ENCODE peak calls at places on chromosomes 4 and X, in four cellular contexts. S is H1, L is PC-3, T is neuronal stem cell. Z is an unnamed sample. For H3K4me1, the result is how much of the 10 kb centered on the place peaks cover.

GRCh38 chr4:39505581-39505980 is 21.7 kb downstream of the UGDH start:
- DNase-seq in T (no peak), L (no peak), S (no peak), Z (no peak)

GRCh38 chrX:76796311-76796710 is 368.8 kb downstream of the MAGEE1 start:
- DNase-seq in S (no peak), T (no peak), L (peak), Z (no peak)

GRCh38 chrX:49840679-49841078 is 11.6 kb downstream of the PAGE4 start:
- DNase-seq in T (peak), L (peak), S (peak), Z (peak)

GRCh38 chr4:182653596-182653995 is 263.6 kb downstream of the DCTD start:
- DNase-seq in T (no peak), S (no peak), L (no peak), Z (peak)

GRCh38 chrX:12076046-12076445 is 62.2 kb upstream of the FRMPD4 start:
- DNase-seq in T (no peak), S (no peak), L (peak), Z (no peak)

GRCh38 chr4:54062392-54062791 is 2.0 kb downstream of the CHIC2 start:
- DNase-seq in S (no peak), L (no peak), T (no peak), Z (no peak)

GRCh38 chrX:41449615-41450014 is 2.5 kb downstream of the NYX start:
- DNase-seq in L (peak), T (no peak), S (no peak), Z (peak)

GRCh38 chr4:83075696-83076095 is 38.8 kb downstream of the PLAC8 start:
- DNase-seq in L (peak), S (no peak), T (no peak), Z (peak)

GRCh38 chrX:76454456-76454927 is 27.0 kb downstream of the MAGEE1 start:
- DNase-seq in T (no peak), S (peak), L (peak), Z (peak)

GRCh38 chr4:169024762-169025161 is 14.7 kb upstream of the CBR4 start:
- DNase-seq in T (no peak), S (no peak), L (peak), Z (peak)

GRCh38 chrX:16606142-16606720 is 43.7 kb upstream of the S100G start:
- DNase-seq in L (no peak), S (no peak), T (no peak), Z (no peak)

GRCh38 chrX:3501833-3502535 is 155.5 kb upstream of the MXRA5 start:
- DNase-seq in T (no peak), S (no peak), L (no peak), Z (no peak)

GRCh38 chrX:2497961-2498780 is 2.6 kb downstream of the DHRSX start:
- DNase-seq in S (no peak), L (no peak), T (no peak), Z (peak)

GRCh38 chr4:183429489-183429888 is 14.9 kb upstream of the CDKN2AIP start:
- DNase-seq in S (no peak), L (no peak), T (no peak), Z (no peak)

GRCh38 chrX:120358687-120359086 is 3.2 kb upstream of the ATP1B4 start:
- DNase-seq in L (peak), T (no peak), S (no peak), Z (no peak)

GRCh38 chr4:122827899-122828601 is 1.4 kb downstream of the FGF2 start:
- DNase-seq in L (peak), T (peak), S (peak), Z (peak)

GRCh38 chr4:10022346-10023049 is 1.2 kb upstream of the SLC2A9 start:
- DNase-seq in L (no peak), T (no peak), S (no peak), Z (no peak)

GRCh38 chr4:6190486-6190885 is 9.9 kb downstream of the JAKMIP1 start:
- DNase-seq in T (no peak), S (no peak), L (no peak), Z (no peak)

GRCh38 chr4:6188687-6189305 is 11.6 kb downstream of the JAKMIP1 start:
- DNase-seq in T (no peak), L (no peak), S (no peak), Z (no peak)

GRCh38 chr4:6191448-6192130 is 8.8 kb downstream of the JAKMIP1 start:
- DNase-seq in L (no peak), T (no peak), S (no peak), Z (no peak)

GRCh38 chr4:6192245-6192644 is 8.1 kb downstream of the JAKMIP1 start:
- DNase-seq in S (no peak), L (peak), T (no peak), Z (no peak)

GRCh38 chr4:6189511-6189910 is 10.8 kb downstream of the JAKMIP1 start:
- DNase-seq in L (no peak), S (no peak), T (no peak), Z (no peak)
- H3K4me2 ChIP-seq in L (no peak), S (no peak), T (no peak), Z (no peak)

GRCh38 chr4:102599455-102599854 is 98.3 kb downstream of the NFKB1 start:
- DNase-seq in T (no peak), L (no peak), S (no peak), Z (no peak)

GRCh38 chr4:102599887-102600286 is 98.7 kb downstream of the NFKB1 start:
- DNase-seq in L (no peak), T (no peak), S (no peak), Z (no peak)

GRCh38 chr4:102600689-102601088 is 99.5 kb downstream of the NFKB1 start:
- DNase-seq in L (no peak), S (no peak), T (no peak), Z (no peak)

GRCh38 chr4:102598759-102599379 is 97.7 kb downstream of the NFKB1 start:
- DNase-seq in L (peak), T (no peak), S (no peak), Z (no peak)

GRCh38 chr4:102598102-102598758 is 97.1 kb downstream of the NFKB1 start:
- DNase-seq in T (no peak), L (no peak), S (no peak), Z (no peak)
- H3K4me1 ChIP-seq in T (under half), L (under half), S (under half), Z (under half)

GRCh38 chr4:8580321-8581093 is at the start of gene GPR78:
- DNase-seq in S (peak), L (peak), T (peak), Z (peak)
- H3K27ac ChIP-seq in S (no peak), L (no peak), T (no peak), Z (no peak)

GRCh38 chrX:40147399-40148188 is 49.8 kb upstream of the BCOR start:
- DNase-seq in T (no peak), L (no peak), S (peak), Z (no peak)

GRCh38 chrX:40150503-40150902 is 52.7 kb upstream of the BCOR start:
- DNase-seq in S (no peak), T (no peak), L (peak), Z (no peak)

GRCh38 chrX:40148439-40149285 is 50.9 kb upstream of the BCOR start:
- DNase-seq in T (no peak), L (peak), S (peak), Z (peak)

GRCh38 chrX:40148189-40148438 is 50.4 kb upstream of the BCOR start:
- DNase-seq in L (no peak), T (no peak), S (peak), Z (no peak)

GRCh38 chrX:40149286-40150175 is 51.8 kb upstream of the BCOR start:
- DNase-seq in T (no peak), L (no peak), S (peak), Z (no peak)
- H3K4me2 ChIP-seq in T (no peak), L (peak), S (peak), Z (peak)

GRCh38 chr4:86840858-86841257 is 8.3 kb downstream of the SLC10A6 start:
- DNase-seq in L (no peak), T (no peak), S (no peak), Z (no peak)

GRCh38 chr4:86845593-86845992 is 3.6 kb downstream of the SLC10A6 start:
- DNase-seq in L (no peak), S (no peak), T (no peak), Z (peak)

GRCh38 chr4:86837651-86838050 is 11.5 kb downstream of the SLC10A6 start:
- DNase-seq in T (no peak), S (no peak), L (no peak), Z (no peak)

GRCh38 chr4:86838141-86838540 is 11.0 kb downstream of the SLC10A6 start:
- DNase-seq in L (no peak), S (no peak), T (no peak), Z (no peak)

GRCh38 chr4:86841309-86841708 is 7.9 kb downstream of the SLC10A6 start:
- DNase-seq in S (no peak), T (no peak), L (peak), Z (no peak)
- H3K4me1 ChIP-seq in S (under half), T (under half), L (under half), Z (under half)

DNA sequence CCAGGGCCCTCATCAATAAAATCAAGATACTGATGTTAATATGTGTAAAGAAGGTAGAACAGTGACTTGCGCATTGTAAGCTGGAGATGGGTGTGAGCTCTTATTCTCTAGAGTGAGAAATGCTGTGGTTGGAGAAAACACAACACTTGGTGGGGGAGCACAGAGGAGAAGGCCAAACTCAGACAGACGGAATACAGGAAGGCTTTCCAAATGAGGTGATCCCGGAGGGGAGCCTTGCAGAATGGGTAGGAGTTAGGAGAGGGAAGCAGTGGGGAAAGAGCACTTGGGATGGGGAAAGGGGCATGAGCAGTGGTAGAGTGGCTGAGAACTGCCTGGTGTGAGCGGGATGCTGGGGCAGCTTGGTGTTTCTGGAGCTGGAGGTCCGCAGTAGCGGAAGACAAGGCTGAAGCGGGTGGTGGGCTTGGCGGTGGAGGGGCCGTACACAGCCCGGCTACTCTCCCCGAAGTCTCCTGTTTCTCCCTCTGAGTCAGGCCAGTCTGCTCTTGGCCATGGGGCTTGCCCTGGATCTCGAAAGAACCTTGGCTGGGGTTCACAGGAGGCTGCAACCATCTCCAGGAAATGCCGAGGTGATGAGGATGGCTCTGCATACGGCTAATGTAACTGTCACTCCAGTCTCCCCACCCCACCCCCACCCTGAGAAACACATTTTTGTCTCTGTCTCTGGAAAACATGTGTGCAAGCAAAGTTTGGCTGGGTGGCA is 11.3 kb upstream of the PLAC1 start:
- DNase-seq in T (no peak), L (peak), S (no peak), Z (peak)
- H3K27ac ChIP-seq in T (no peak), L (peak), S (no peak), Z (peak)

GRCh38 chrX:132336172-132336571 is 116.9 kb upstream of the RAP2C start:
- DNase-seq in T (no peak), S (no peak), L (no peak), Z (no peak)

GRCh38 chrX:132331000-132331399 is 111.8 kb upstream of the RAP2C start:
- DNase-seq in T (no peak), S (no peak), L (no peak), Z (no peak)

GRCh38 chrX:132333351-132333750 is 114.1 kb upstream of the RAP2C start:
- DNase-seq in T (no peak), S (no peak), L (no peak), Z (no peak)

GRCh38 chrX:132331532-132331931 is 112.3 kb upstream of the RAP2C start:
- DNase-seq in T (no peak), S (no peak), L (no peak), Z (no peak)

DNA sequence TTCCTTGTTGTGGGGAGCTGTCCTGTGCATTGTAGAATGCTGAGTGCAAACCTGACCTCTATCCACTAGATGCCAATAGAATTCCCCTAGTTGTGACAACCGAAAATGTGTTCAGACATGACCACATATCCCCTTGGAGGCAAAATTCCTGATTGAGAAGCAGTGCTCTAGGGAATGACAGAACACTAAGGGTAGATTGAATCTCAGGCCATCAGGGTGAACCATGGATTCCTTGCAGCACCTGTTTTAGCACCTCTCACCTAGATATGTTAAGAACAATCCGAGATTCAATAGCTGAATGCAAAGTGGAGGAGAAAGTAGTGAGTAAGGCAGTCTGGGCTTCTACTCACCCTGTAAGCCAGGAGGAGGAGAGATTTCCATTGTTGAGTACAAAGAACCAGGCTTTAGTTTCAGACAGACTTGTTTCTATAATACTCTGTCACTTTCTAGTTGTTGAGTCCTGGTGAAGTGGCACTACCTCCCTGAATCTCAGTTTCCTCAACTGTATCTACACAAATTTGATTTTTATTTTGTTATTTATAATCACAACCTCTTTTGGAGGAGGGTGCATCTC is 111.0 kb upstream of the RAP2C start:
- DNase-seq in L (no peak), T (no peak), S (no peak), Z (no peak)
- H3K4me2 ChIP-seq in L (no peak), T (no peak), S (no peak), Z (no peak)

GRCh38 chr4:148443550-148444295 is 1.5 kb upstream of the NR3C2 start:
- DNase-seq in T (peak), L (peak), S (peak), Z (peak)
- H3K4me1 ChIP-seq in T (under half), L (under half), S (under half), Z (under half)